ENCODE peak calls at places on chromosomes 11 and 22, in five cellular contexts. One of them, this sample, is unnamed.

GRCh38 chr11:67285541-67286498 is 3.3 kb upstream of the ANKRD13D start:
- ATAC-seq in heart left ventricle: no peak
- ATAC-seq in lower lobe of right lung: no peak
- ATAC-seq in mucosa of descending colon: no peak
- ATAC-seq in GM12878: no peak
- ATAC-seq in this sample: no peak

GRCh38 chr11:88421530-88421929 is 84.0 kb upstream of the CTSC start:
- ATAC-seq in mucosa of descending colon: peak; percentile 61
- ATAC-seq in GM12878: peak; percentile 77
- ATAC-seq in lower lobe of right lung: peak; percentile 70
- ATAC-seq in heart left ventricle: peak; percentile 80
- ATAC-seq in this sample: no peak

GRCh38 chr22:48581206-48581766 is 1246.4 kb downstream of the BRD1 start:
- ATAC-seq in heart left ventricle: no peak
- ATAC-seq in GM12878: no peak
- ATAC-seq in mucosa of descending colon: no peak
- ATAC-seq in lower lobe of right lung: no peak
- ATAC-seq in this sample: no peak

GRCh38 chr11:129939510-129939909 is 44.1 kb upstream of the NFRKB start:
- ATAC-seq in GM12878: no peak
- ATAC-seq in heart left ventricle: no peak
- ATAC-seq in mucosa of descending colon: no peak
- ATAC-seq in lower lobe of right lung: no peak
- ATAC-seq in this sample: no peak

GRCh38 chr22:17578129-17578754 is 14.9 kb downstream of the SLC25A18 start:
- ATAC-seq in lower lobe of right lung: peak; percentile 76
- ATAC-seq in heart left ventricle: peak; percentile 66
- ATAC-seq in mucosa of descending colon: no peak
- ATAC-seq in GM12878: no peak
- ATAC-seq in this sample: peak; percentile 77

GRCh38 chr11:69032833-69033232 is 15.9 kb upstream of the TPCN2 start:
- ATAC-seq in lower lobe of right lung: no peak
- ATAC-seq in GM12878: no peak
- ATAC-seq in mucosa of descending colon: no peak
- ATAC-seq in heart left ventricle: no peak
- ATAC-seq in this sample: no peak

GRCh38 chr11:114412946-114413345 is 12.5 kb downstream of the RBM7 start:
- ATAC-seq in heart left ventricle: no peak
- ATAC-seq in lower lobe of right lung: no peak
- ATAC-seq in mucosa of descending colon: no peak
- ATAC-seq in GM12878: no peak
- ATAC-seq in this sample: no peak

GRCh38 chr11:7413961-7414728 is 71.2 kb upstream of the OLFML1 start:
- ATAC-seq in heart left ventricle: no peak
- ATAC-seq in lower lobe of right lung: no peak
- ATAC-seq in mucosa of descending colon: no peak
- ATAC-seq in GM12878: peak; percentile 43
- ATAC-seq in this sample: no peak

GRCh38 chr11:83033972-83034672 is 37.6 kb downstream of the RAB30 start:
- ATAC-seq in GM12878: peak; percentile 50
- ATAC-seq in heart left ventricle: peak; percentile 89
- ATAC-seq in lower lobe of right lung: peak; percentile 89
- ATAC-seq in mucosa of descending colon: peak; percentile 87
- ATAC-seq in this sample: peak; percentile 80

DNA sequence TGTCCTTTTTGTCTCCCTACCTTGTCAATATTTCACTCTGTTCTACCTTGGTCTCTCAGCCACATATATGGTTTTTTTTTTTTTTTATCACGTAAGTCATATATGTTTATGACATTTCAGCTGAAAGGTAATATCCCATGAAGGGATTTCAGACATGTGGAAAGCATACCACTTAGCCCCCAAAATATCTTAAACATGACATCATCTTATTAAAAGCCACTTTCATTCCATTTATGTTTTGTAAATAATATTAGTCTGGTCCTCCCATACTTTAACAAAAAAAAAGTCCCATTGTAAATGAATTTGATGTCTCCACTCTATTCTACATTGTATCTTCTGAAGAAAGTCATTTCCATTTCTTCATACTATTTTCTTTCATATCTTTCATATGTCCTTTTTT is 85.4 kb downstream of the CSTPP1 start:
- ATAC-seq in heart left ventricle: no peak
- ATAC-seq in mucosa of descending colon: no peak
- ATAC-seq in GM12878: no peak
- ATAC-seq in lower lobe of right lung: no peak
- ATAC-seq in this sample: no peak
- TF ChIP-seq CTCF in heart left ventricle: no peak
- TF ChIP-seq CTCF in mucosa of descending colon: no peak
- TF ChIP-seq CTCF in GM12878: no peak
- TF ChIP-seq CTCF in lower lobe of right lung: no peak
- TF ChIP-seq CTCF in this sample: no peak

GRCh38 chr22:24141586-24141985 is 39.7 kb upstream of the SUSD2 start:
- ATAC-seq in lower lobe of right lung: no peak
- ATAC-seq in mucosa of descending colon: no peak
- ATAC-seq in GM12878: peak; percentile 84
- ATAC-seq in heart left ventricle: no peak
- ATAC-seq in this sample: no peak
- H3K4me1 ChIP-seq in lower lobe of right lung: peaks cover 70% of the 10 kb centered on the region
- H3K4me1 ChIP-seq in mucosa of descending colon: peaks cover 24% of the 10 kb centered on the region
- H3K4me1 ChIP-seq in GM12878: peaks cover 36% of the 10 kb centered on the region
- H3K4me1 ChIP-seq in heart left ventricle: peaks cover 63% of the 10 kb centered on the region
- H3K4me1 ChIP-seq in this sample: peaks cover 99% of the 10 kb centered on the region

GRCh38 chr11:73151371-73151870 is 9.3 kb upstream of the FCHSD2 start:
- ATAC-seq in mucosa of descending colon: no peak
- ATAC-seq in GM12878: no peak
- ATAC-seq in heart left ventricle: no peak
- ATAC-seq in lower lobe of right lung: no peak
- ATAC-seq in this sample: no peak

GRCh38 chr11:73152086-73152853 is 10.2 kb upstream of the FCHSD2 start:
- ATAC-seq in mucosa of descending colon: peak; percentile 13
- ATAC-seq in GM12878: peak; percentile 16
- ATAC-seq in lower lobe of right lung: no peak
- ATAC-seq in heart left ventricle: no peak
- ATAC-seq in this sample: no peak

GRCh38 chr11:73145986-73146575 is 4.0 kb upstream of the FCHSD2 start:
- ATAC-seq in heart left ventricle: no peak
- ATAC-seq in mucosa of descending colon: no peak
- ATAC-seq in GM12878: no peak
- ATAC-seq in lower lobe of right lung: no peak
- ATAC-seq in this sample: no peak

GRCh38 chr11:73149105-73149504 is 7.0 kb upstream of the FCHSD2 start:
- ATAC-seq in GM12878: no peak
- ATAC-seq in heart left ventricle: peak; percentile 69
- ATAC-seq in mucosa of descending colon: no peak
- ATAC-seq in lower lobe of right lung: no peak
- ATAC-seq in this sample: peak; percentile 29

GRCh38 chr11:73147771-73148681 is 5.9 kb upstream of the FCHSD2 start:
- ATAC-seq in lower lobe of right lung: peak; percentile 23
- ATAC-seq in GM12878: peak; percentile 35
- ATAC-seq in mucosa of descending colon: no peak
- ATAC-seq in heart left ventricle: peak; percentile 91
- ATAC-seq in this sample: peak; percentile 43
- H3K4me3 ChIP-seq in lower lobe of right lung: no peak overlapping the region
- H3K4me3 ChIP-seq in GM12878: no peak overlapping the region
- H3K4me3 ChIP-seq in mucosa of descending colon: no peak overlapping the region
- H3K4me3 ChIP-seq in heart left ventricle: no peak overlapping the region
- H3K4me3 ChIP-seq in this sample: no peak overlapping the region

GRCh38 chr22:43849731-43850130 is 12.6 kb downstream of the SULT4A1 start:
- ATAC-seq in mucosa of descending colon: no peak
- ATAC-seq in heart left ventricle: no peak
- ATAC-seq in GM12878: no peak
- ATAC-seq in lower lobe of right lung: no peak
- ATAC-seq in this sample: no peak

GRCh38 chr22:43848366-43849171 is 13.7 kb downstream of the SULT4A1 start:
- ATAC-seq in mucosa of descending colon: no peak
- ATAC-seq in heart left ventricle: peak; percentile 75
- ATAC-seq in lower lobe of right lung: no peak
- ATAC-seq in GM12878: peak; percentile 34
- ATAC-seq in this sample: no peak

GRCh38 chr22:43846966-43847365 is 15.3 kb downstream of the SULT4A1 start:
- ATAC-seq in lower lobe of right lung: no peak
- ATAC-seq in heart left ventricle: no peak
- ATAC-seq in GM12878: no peak
- ATAC-seq in mucosa of descending colon: no peak
- ATAC-seq in this sample: no peak

GRCh38 chr22:43845981-43846380 is 16.3 kb downstream of the SULT4A1 start:
- ATAC-seq in heart left ventricle: no peak
- ATAC-seq in GM12878: no peak
- ATAC-seq in lower lobe of right lung: no peak
- ATAC-seq in mucosa of descending colon: no peak
- ATAC-seq in this sample: no peak

GRCh38 chr22:43847376-43848289 is 14.7 kb downstream of the SULT4A1 start:
- ATAC-seq in heart left ventricle: no peak
- ATAC-seq in mucosa of descending colon: no peak
- ATAC-seq in GM12878: no peak
- ATAC-seq in lower lobe of right lung: no peak
- ATAC-seq in this sample: no peak
- TF ChIP-seq CTCF in heart left ventricle: no peak
- TF ChIP-seq CTCF in mucosa of descending colon: no peak
- TF ChIP-seq CTCF in GM12878: no peak
- TF ChIP-seq CTCF in lower lobe of right lung: no peak
- TF ChIP-seq CTCF in this sample: no peak